ENCODE peak calls at places on chromosomes 13 and 19, in nine cellular contexts. One of them, this sample, is unnamed.

GRCh38 chr13:97211357-97211756 is 10.8 kb upstream of the MBNL2 start:
- DNase-seq in AG09319: no peak
- DNase-seq in heart right ventricle: no peak
- DNase-seq in A673: no peak
- DNase-seq in cardiac muscle cell: no peak
- DNase-seq in vagina: no peak
- DNase-seq in neural progenitor cell: no peak
- DNase-seq in mucosa of descending colon: no peak
- DNase-seq in A549: no peak
- DNase-seq in this sample: no peak

GRCh38 chr19:39352549-39353285 is 10.5 kb downstream of the SAMD4B start:
- DNase-seq in AG09319: no peak
- DNase-seq in heart right ventricle: no peak
- DNase-seq in A673: no peak
- DNase-seq in cardiac muscle cell: no peak
- DNase-seq in vagina: no peak
- DNase-seq in neural progenitor cell: no peak
- DNase-seq in mucosa of descending colon: no peak
- DNase-seq in A549: no peak
- DNase-seq in this sample: no peak

GRCh38 chr19:36392916-36393673 is 14.1 kb upstream of the ZFP14 start:
- DNase-seq in AG09319: no peak
- DNase-seq in heart right ventricle: no peak
- DNase-seq in A673: no peak
- DNase-seq in cardiac muscle cell: no peak
- DNase-seq in vagina: no peak
- DNase-seq in neural progenitor cell: no peak
- DNase-seq in mucosa of descending colon: no peak
- DNase-seq in A549: peak
- DNase-seq in this sample: no peak

GRCh38 chr19:47330466-47330869 is 1.5 kb upstream of the C5AR2 start:
- DNase-seq in AG09319: no peak
- DNase-seq in heart right ventricle: no peak
- DNase-seq in A673: no peak
- DNase-seq in cardiac muscle cell: peak
- DNase-seq in vagina: no peak
- DNase-seq in neural progenitor cell: no peak
- DNase-seq in mucosa of descending colon: no peak
- DNase-seq in A549: no peak
- DNase-seq in this sample: no peak

GRCh38 chr13:94318418-94318817 is 161.1 kb downstream of the DCT start:
- DNase-seq in AG09319: no peak
- DNase-seq in heart right ventricle: no peak
- DNase-seq in A673: no peak
- DNase-seq in cardiac muscle cell: peak
- DNase-seq in vagina: no peak
- DNase-seq in neural progenitor cell: no peak
- DNase-seq in mucosa of descending colon: no peak
- DNase-seq in A549: no peak
- DNase-seq in this sample: no peak

GRCh38 chr19:38671654-38672053 is 24.2 kb downstream of the ACTN4 start:
- DNase-seq in AG09319: no peak
- DNase-seq in heart right ventricle: no peak
- DNase-seq in A673: no peak
- DNase-seq in cardiac muscle cell: no peak
- DNase-seq in vagina: no peak
- DNase-seq in neural progenitor cell: no peak
- DNase-seq in mucosa of descending colon: no peak
- DNase-seq in A549: no peak
- DNase-seq in this sample: no peak

GRCh38 chr19:6532244-6532999 is 1.6 kb downstream of the TNFSF9 start:
- DNase-seq in AG09319: no peak
- DNase-seq in heart right ventricle: no peak
- DNase-seq in A673: no peak
- DNase-seq in cardiac muscle cell: no peak
- DNase-seq in vagina: no peak
- DNase-seq in neural progenitor cell: no peak
- DNase-seq in mucosa of descending colon: peak
- DNase-seq in A549: peak
- DNase-seq in this sample: no peak

GRCh38 chr13:36857273-36857672 is 38.3 kb downstream of the RFXAP start:
- DNase-seq in AG09319: no peak
- DNase-seq in heart right ventricle: no peak
- DNase-seq in A673: no peak
- DNase-seq in cardiac muscle cell: no peak
- DNase-seq in vagina: no peak
- DNase-seq in neural progenitor cell: no peak
- DNase-seq in mucosa of descending colon: no peak
- DNase-seq in A549: no peak
- DNase-seq in this sample: no peak

GRCh38 chr19:31727536-31727935 is 378.3 kb upstream of the TSHZ3 start:
- DNase-seq in AG09319: no peak
- DNase-seq in heart right ventricle: no peak
- DNase-seq in A673: no peak
- DNase-seq in cardiac muscle cell: no peak
- DNase-seq in vagina: no peak
- DNase-seq in neural progenitor cell: no peak
- DNase-seq in mucosa of descending colon: no peak
- DNase-seq in A549: no peak
- DNase-seq in this sample: no peak

GRCh38 chr19:47309038-47309437 is 623 bp upstream of the C5AR1 start:
- DNase-seq in AG09319: no peak
- DNase-seq in heart right ventricle: no peak
- DNase-seq in A673: peak
- DNase-seq in cardiac muscle cell: peak
- DNase-seq in vagina: no peak
- DNase-seq in neural progenitor cell: no peak
- DNase-seq in mucosa of descending colon: no peak
- DNase-seq in A549: no peak
- DNase-seq in this sample: no peak

DNA sequence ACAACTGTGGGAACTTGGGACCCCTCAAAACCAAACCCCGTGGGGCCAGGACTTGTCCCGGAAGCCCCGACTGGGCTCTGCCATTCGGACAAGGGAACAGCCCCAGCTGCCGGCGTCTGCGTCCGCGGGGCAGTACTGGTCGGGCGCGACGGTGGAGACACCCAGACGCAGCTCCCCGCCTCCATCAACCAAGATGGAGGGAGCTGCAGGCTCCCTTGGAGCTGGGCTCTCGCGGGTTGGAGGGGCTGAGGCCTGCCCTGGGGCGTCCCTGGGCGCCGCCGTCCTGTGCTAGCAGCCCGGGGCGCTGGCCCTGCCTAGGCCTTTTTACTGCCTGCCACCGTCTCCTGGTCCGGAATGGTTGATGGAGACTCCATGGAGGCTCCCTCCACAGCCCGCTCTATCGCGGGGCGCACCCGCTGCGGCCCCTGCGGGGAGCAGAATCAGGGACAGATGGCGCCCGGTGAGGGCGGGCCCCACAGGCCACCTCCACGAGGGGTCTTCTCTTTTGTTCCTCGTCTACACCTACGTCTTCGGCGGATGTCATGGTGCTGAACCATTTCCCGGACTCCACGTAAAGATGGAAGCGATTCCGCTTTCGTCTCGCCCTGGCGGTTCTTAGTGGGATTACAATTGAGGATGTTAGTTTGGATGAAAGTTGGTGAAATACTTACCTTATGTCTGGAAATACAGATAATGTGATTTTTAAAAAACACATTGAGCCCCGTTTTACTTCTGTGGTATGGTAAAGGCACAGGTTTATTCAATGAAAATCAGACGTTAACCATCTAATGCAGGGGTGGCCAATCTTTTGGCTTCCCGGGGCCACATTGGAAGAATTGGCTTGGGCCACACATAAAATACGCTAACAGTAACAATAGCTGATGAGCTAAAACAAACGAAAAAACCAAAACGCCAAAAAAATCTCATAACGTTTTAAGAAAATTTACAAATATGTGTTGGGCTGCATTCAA is 1.2 kb upstream of the ZMYM5 start:
- DNase-seq in AG09319: no peak
- DNase-seq in heart right ventricle: peak
- DNase-seq in A673: peak
- DNase-seq in cardiac muscle cell: peak
- DNase-seq in vagina: no peak
- DNase-seq in neural progenitor cell: peak
- DNase-seq in mucosa of descending colon: no peak
- DNase-seq in A549: peak
- DNase-seq in this sample: peak
- TF ChIP-seq CTCF in AG09319: peak
- TF ChIP-seq CTCF in heart right ventricle: peak
- TF ChIP-seq CTCF in A673: peak
- TF ChIP-seq CTCF in cardiac muscle cell: peak
- TF ChIP-seq CTCF in vagina: peak
- TF ChIP-seq CTCF in neural progenitor cell: peak
- TF ChIP-seq CTCF in mucosa of descending colon: peak
- TF ChIP-seq CTCF in A549: peak
- TF ChIP-seq CTCF in this sample: peak

GRCh38 chr13:100659578-100659977 is 15.0 kb downstream of the TMTC4 start:
- DNase-seq in AG09319: no peak
- DNase-seq in heart right ventricle: no peak
- DNase-seq in A673: no peak
- DNase-seq in cardiac muscle cell: no peak
- DNase-seq in vagina: no peak
- DNase-seq in neural progenitor cell: no peak
- DNase-seq in mucosa of descending colon: no peak
- DNase-seq in A549: no peak
- DNase-seq in this sample: no peak
- TF ChIP-seq CTCF in AG09319: no peak
- TF ChIP-seq CTCF in heart right ventricle: no peak
- TF ChIP-seq CTCF in A673: no peak
- TF ChIP-seq CTCF in cardiac muscle cell: no peak
- TF ChIP-seq CTCF in vagina: no peak
- TF ChIP-seq CTCF in neural progenitor cell: peak
- TF ChIP-seq CTCF in mucosa of descending colon: no peak
- TF ChIP-seq CTCF in A549: no peak
- TF ChIP-seq CTCF in this sample: no peak

GRCh38 chr13:27362064-27362751 is 62.2 kb upstream of the GTF3A start:
- DNase-seq in AG09319: peak
- DNase-seq in heart right ventricle: peak
- DNase-seq in A673: peak
- DNase-seq in cardiac muscle cell: peak
- DNase-seq in vagina: no peak
- DNase-seq in neural progenitor cell: peak
- DNase-seq in mucosa of descending colon: peak
- DNase-seq in A549: peak
- DNase-seq in this sample: peak

GRCh38 chr13:27360562-27360961 is 63.9 kb upstream of the GTF3A start:
- DNase-seq in AG09319: no peak
- DNase-seq in heart right ventricle: no peak
- DNase-seq in A673: no peak
- DNase-seq in cardiac muscle cell: no peak
- DNase-seq in vagina: no peak
- DNase-seq in neural progenitor cell: no peak
- DNase-seq in mucosa of descending colon: no peak
- DNase-seq in A549: peak
- DNase-seq in this sample: no peak

GRCh38 chr13:27358420-27358819 is 66.0 kb upstream of the GTF3A start:
- DNase-seq in AG09319: no peak
- DNase-seq in heart right ventricle: no peak
- DNase-seq in A673: no peak
- DNase-seq in cardiac muscle cell: no peak
- DNase-seq in vagina: no peak
- DNase-seq in neural progenitor cell: no peak
- DNase-seq in mucosa of descending colon: no peak
- DNase-seq in A549: no peak
- DNase-seq in this sample: no peak

GRCh38 chr13:27355894-27356293 is 68.5 kb upstream of the GTF3A start:
- DNase-seq in AG09319: no peak
- DNase-seq in heart right ventricle: no peak
- DNase-seq in A673: no peak
- DNase-seq in cardiac muscle cell: no peak
- DNase-seq in vagina: no peak
- DNase-seq in neural progenitor cell: peak
- DNase-seq in mucosa of descending colon: no peak
- DNase-seq in A549: no peak
- DNase-seq in this sample: no peak

DNA sequence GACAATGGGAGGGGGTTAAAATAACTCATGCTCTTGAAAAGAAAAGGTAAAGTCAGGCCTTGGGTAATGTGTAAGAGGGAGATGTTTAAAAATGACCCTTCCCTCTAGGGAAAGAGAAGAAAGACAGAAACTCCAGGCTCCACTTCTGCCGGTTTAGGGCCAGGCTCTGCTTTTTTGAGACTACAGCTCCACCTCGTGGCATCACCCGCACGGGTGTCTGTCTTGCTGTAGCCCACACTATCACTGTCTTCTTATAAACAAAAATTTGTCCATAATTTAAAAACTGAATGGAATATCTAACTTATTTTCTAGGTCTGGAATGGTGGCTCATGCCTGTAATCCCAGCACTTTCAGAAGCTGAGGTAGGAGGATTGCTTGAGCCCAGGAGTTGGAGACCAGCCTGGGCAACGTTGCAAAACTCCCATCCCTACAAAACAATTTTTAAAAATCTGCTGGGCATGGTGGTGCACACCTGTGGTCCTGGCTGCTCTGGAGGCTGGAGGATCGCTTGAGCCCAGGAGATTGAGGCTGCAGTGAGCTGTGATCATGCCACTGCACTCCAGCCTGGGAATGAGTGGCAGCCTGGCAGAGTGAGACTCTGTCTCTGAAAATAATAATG is 65.1 kb upstream of the GTF3A start:
- DNase-seq in AG09319: no peak
- DNase-seq in heart right ventricle: peak
- DNase-seq in A673: peak
- DNase-seq in cardiac muscle cell: peak
- DNase-seq in vagina: no peak
- DNase-seq in neural progenitor cell: peak
- DNase-seq in mucosa of descending colon: peak
- DNase-seq in A549: peak
- DNase-seq in this sample: peak
- TF ChIP-seq CTCF in AG09319: peak
- TF ChIP-seq CTCF in heart right ventricle: peak
- TF ChIP-seq CTCF in A673: peak
- TF ChIP-seq CTCF in cardiac muscle cell: peak
- TF ChIP-seq CTCF in vagina: peak
- TF ChIP-seq CTCF in neural progenitor cell: peak
- TF ChIP-seq CTCF in mucosa of descending colon: peak
- TF ChIP-seq CTCF in A549: peak
- TF ChIP-seq CTCF in this sample: peak

DNA sequence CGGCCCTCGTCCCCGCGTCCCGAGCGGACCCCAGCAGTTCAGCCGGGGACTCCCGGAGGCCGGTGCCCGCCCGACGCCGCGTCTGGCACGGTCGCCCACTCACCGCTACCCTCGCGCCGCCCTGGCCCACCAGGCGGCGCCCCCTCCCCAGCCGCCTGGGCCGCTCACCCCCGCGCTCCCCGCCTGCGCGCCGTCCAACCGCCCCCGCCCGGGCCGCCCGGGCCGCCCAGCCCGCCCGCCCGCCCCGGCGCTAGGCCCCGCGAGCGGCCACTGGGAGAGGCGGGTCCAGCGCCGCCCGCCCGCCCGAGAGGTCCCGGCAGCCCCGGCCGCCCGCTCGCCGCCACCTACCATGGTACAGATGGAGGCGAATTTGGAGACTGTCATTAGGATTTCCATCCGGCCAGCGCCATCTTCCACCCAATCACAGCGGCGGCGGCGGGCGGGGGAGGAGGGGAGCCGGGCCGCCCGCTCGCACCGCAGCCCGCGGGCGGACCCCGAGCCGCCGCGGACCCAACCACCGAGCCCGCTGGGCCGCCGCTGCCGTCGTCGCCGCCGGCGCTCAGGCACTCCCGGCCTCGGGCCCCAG is at the start of gene USP12:
- DNase-seq in AG09319: no peak
- DNase-seq in heart right ventricle: peak
- DNase-seq in A673: peak
- DNase-seq in cardiac muscle cell: peak
- DNase-seq in vagina: no peak
- DNase-seq in neural progenitor cell: no peak
- DNase-seq in mucosa of descending colon: peak
- DNase-seq in A549: no peak
- DNase-seq in this sample: peak
- TF ChIP-seq CTCF in AG09319: no peak
- TF ChIP-seq CTCF in heart right ventricle: no peak
- TF ChIP-seq CTCF in A673: no peak
- TF ChIP-seq CTCF in cardiac muscle cell: no peak
- TF ChIP-seq CTCF in vagina: no peak
- TF ChIP-seq CTCF in neural progenitor cell: peak
- TF ChIP-seq CTCF in mucosa of descending colon: no peak
- TF ChIP-seq CTCF in A549: no peak
- TF ChIP-seq CTCF in this sample: no peak

This sample was measured in Calu3.